ENCODE peak calls at places on chromosomes 4 and X, in five cellular contexts. X is HepG2, A is IMR-90, B is SK-N-SH, G is K562. S is an unnamed sample.

GRCh38 chrX:46125139-46125538 is 420.1 kb downstream of the ZNF674 start:
- DNase-seq in X (no peak), A (no peak), B (no peak), G (no peak), S (no peak)

GRCh38 chr4:84966382-84967291 is at the start of gene WDFY3:
- DNase-seq in A (peak), B (peak), G (peak), X (peak), S (no peak)

GRCh38 chr4:140995058-140995457 is 138.2 kb downstream of the RNF150 start:
- DNase-seq in X (no peak), B (no peak), G (no peak), A (no peak), S (no peak)

GRCh38 chr4:113064244-113064643 is 14.8 kb downstream of the ANK2 start:
- DNase-seq in G (no peak), A (no peak), B (no peak), X (peak), S (no peak)

GRCh38 chr4:93897559-93897958 is 69.0 kb downstream of the ATOH1 start:
- DNase-seq in B (peak), G (peak), X (peak), A (no peak), S (no peak)

GRCh38 chrX:45716747-45717146 is 516.1 kb upstream of the DIPK2B start:
- DNase-seq in G (no peak), A (no peak), B (no peak), X (no peak), S (no peak)

GRCh38 chr4:88613417-88613875 is 21.2 kb downstream of the HERC3 start:
- DNase-seq in X (no peak), G (no peak), A (no peak), B (no peak), S (no peak)

GRCh38 chrX:147912093-147912801 is 528 bp downstream of the FMR1 start:
- DNase-seq in A (peak), G (peak), X (no peak), B (peak), S (no peak)

GRCh38 chr4:185019451-185020292 is 1.4 kb downstream of the HELT start:
- DNase-seq in A (no peak), G (no peak), X (no peak), B (peak), S (no peak)

GRCh38 chr4:137213372-137214173 is 318.7 kb downstream of the PCDH18 start:
- DNase-seq in B (no peak), X (no peak), A (peak), G (no peak), S (no peak)

GRCh38 chr4:140688711-140689598 is 67.2 kb downstream of the TBC1D9 start:
- DNase-seq in B (peak), G (no peak), A (peak), X (no peak), S (no peak)

GRCh38 chr4:105972946-105973621 is 77.8 kb downstream of the NPNT start:
- DNase-seq in X (no peak), G (no peak), B (no peak), A (no peak), S (no peak)

GRCh38 chr4:162499478-162499877 is 335.7 kb upstream of the FSTL5 start:
- DNase-seq in X (no peak), B (peak), A (no peak), G (no peak), S (no peak)

GRCh38 chr4:114263233-114263632 is 283.8 kb upstream of the ARSJ start:
- DNase-seq in B (no peak), X (no peak), A (peak), G (no peak), S (no peak)

GRCh38 chr4:60721680-60722079 is 478.4 kb upstream of the ADGRL3 start:
- DNase-seq in A (no peak), B (no peak), X (no peak), G (no peak), S (no peak)

GRCh38 chr4:153295131-153295755 is 49.2 kb upstream of the MND1 start:
- DNase-seq in B (no peak), X (no peak), A (no peak), G (peak), S (no peak)

GRCh38 chr4:138307319-138307718 is 65.2 kb upstream of the SLC7A11 start:
- DNase-seq in X (no peak), G (peak), A (no peak), B (no peak), S (no peak)

GRCh38 chr4:78551420-78552351 is at the start of gene ANXA3:
- DNase-seq in G (peak), B (peak), X (no peak), A (no peak), S (no peak)

GRCh38 chr4:7857238-7857701 is 82.4 kb downstream of the AFAP1 start:
- DNase-seq in A (peak), G (no peak), B (no peak), X (no peak), S (no peak)

GRCh38 chrX:103503163-103503852 is 16.0 kb downstream of the RAB40A start:
- DNase-seq in B (peak), X (no peak), A (peak), G (no peak), S (no peak)

GRCh38 chr4:99986792-99987191 is 36.7 kb upstream of the H2AZ1 start:
- DNase-seq in X (no peak), G (no peak), A (no peak), B (no peak), S (peak)

GRCh38 chr4:73341454-73341853 is 62.6 kb upstream of the ALB start:
- DNase-seq in B (peak), A (peak), X (peak), G (peak), S (peak)

GRCh38 chrX:24426340-24426913 is 38.7 kb upstream of the PDK3 start:
- DNase-seq in X (peak), G (peak), A (peak), B (peak), S (no peak)

GRCh38 chr4:150231108-150231770 is 153.0 kb downstream of the DCLK2 start:
- DNase-seq in A (peak), X (no peak), B (no peak), G (no peak), S (no peak)

GRCh38 chrX:78800694-78801093 is 53.2 kb downstream of the LPAR4 start:
- DNase-seq in X (no peak), B (no peak), A (no peak), G (no peak), S (no peak)

GRCh38 chrX:137234651-137235402 is 201.0 kb upstream of the GPR101 start:
- DNase-seq in X (no peak), G (no peak), B (no peak), A (no peak), S (no peak)

DNA sequence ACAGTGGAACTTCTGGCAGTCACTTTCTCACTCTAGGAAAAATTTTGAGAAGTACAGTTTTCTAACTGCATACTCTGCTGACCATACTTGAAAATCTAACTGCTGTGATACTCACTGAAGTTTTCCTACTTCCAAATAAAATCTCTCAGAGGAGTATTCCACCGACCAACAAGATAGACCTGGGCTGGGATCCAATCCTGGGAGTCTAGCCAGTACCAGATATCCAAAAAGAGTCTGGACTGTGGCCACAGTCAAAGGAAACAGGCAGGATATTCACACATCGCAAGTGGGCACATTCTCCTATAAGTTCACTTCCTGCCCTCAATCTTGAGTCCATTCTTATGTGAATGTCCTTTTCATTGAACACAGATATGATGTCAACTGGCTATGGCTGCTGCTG is 1138.7 kb upstream of the PCDH7 start:
- DNase-seq in G (no peak), B (no peak), X (no peak), A (peak), S (no peak)
- TF ChIP-seq MXI1 in G (no peak), B (no peak), X (no peak), A (no peak), S (no peak)

GRCh38 chr4:121656269-121656641 is 40.5 kb downstream of the ANXA5 start:
- DNase-seq in X (peak), B (peak), G (peak), A (peak), S (peak)
- TF ChIP-seq MXI1 in X (no peak), B (no peak), G (no peak), A (no peak), S (no peak)

DNA sequence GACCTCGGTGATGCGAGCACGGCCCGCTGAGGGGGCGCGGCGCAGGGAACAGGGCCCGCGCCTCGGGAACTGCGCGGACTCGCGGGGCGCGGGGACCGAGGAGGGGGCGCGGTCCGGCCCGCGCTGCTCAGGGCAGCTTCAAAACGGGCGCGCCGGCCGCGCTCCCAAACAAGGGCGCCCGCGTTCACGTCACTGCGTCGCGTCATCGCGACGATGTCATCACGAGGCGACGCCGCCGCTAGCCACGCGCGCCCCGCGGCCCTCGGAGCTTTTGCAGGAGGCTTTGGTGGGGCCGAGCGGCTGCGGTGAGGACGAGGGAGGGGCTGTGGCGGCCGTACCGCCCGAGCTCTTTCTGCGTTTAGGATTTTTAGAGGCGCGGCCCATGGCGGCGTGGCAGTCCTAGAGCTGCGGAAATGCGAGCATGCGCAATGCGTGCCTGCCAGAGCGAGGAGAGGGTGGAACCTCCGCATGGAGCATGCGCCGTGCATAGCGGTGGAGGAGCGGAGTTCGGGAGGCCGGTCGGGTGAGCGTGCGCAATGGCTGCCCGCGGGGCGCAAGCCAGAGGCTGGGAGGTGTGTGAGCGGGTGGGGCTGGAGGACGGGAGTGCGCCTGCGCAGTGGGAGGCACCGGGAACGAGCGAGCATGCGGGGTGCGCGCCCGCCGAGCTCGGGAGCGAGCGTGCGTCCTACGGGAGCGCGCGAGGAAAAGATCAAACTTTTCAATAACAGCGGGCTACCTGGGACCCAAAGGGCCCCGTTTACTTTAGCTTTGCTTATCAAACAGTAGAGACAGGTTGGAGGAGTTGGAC is at the start of gene PPP2R3B:
- DNase-seq in B (peak), X (peak), A (peak), G (peak), S (peak)
- TF ChIP-seq MXI1 in B (peak), X (peak), A (peak), G (peak), S (peak)

GRCh38 chr4:145176641-145177432 is 3.6 kb downstream of the OTUD4 start:
- DNase-seq in A (peak), G (no peak), B (no peak), X (no peak), S (no peak)

GRCh38 chr4:145177511-145177905 is 2.9 kb downstream of the OTUD4 start:
- DNase-seq in B (no peak), A (peak), X (no peak), G (peak), S (no peak)

GRCh38 chr4:145178740-145179139 is 1.6 kb downstream of the OTUD4 start:
- DNase-seq in X (no peak), A (no peak), B (peak), G (peak), S (no peak)

GRCh38 chr4:145179201-145179860 is 1.1 kb downstream of the OTUD4 start:
- DNase-seq in A (peak), G (peak), B (peak), X (peak), S (peak)

DNA sequence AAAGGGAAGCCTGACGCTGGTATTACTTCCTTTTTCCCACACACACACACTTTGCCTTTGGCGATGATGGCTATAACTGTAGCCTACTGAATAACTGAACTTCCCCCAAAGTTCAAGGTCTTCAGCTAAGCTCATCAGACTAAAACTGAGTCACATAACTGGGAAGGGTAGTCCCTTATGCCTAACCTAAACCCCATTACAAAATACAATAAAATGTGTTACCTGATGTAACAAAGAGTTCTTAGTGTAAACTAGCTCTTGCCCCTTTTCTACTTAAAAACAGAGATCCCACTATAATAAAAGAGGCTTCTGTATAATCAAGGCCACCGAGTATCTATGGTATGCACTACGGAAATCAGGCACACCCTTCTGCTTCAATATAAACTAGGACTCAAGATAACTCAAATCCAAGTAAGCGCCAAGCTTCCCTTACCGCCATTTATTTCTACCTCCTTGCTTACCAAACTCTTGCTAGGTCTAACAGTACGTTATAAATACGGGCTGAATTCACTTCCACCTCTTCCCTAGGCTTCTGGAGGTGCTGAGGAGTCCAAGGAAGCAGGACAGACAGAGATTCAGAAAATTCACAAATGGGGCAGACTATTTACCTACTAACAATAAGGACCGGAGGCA is 2.4 kb downstream of the OTUD4 start:
- DNase-seq in B (no peak), G (peak), X (peak), A (peak), S (no peak)
- TF ChIP-seq MXI1 in B (no peak), G (no peak), X (no peak), A (no peak), S (no peak)

DNA sequence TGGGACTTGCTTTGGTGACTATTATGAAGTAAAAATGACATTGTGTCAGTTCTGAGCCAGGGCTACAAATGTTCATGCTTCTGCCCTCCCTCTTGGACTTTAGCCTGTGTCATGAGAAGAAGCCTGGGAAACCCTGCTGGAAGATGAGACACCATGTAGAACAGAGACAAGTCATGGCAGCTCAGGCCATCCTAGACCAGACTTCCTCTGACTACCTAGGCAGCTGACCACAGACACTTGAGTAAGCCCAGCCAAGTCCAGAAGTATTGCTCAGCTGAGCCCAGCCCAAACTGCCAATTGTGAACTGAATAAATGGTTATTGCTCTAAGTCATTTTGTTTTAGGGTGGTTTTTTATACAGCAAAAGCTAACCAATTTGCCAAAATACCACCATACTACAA is 467.6 kb upstream of the CNKSR2 start:
- DNase-seq in X (no peak), B (no peak), G (no peak), A (no peak), S (no peak)
- TF ChIP-seq MXI1 in X (no peak), B (no peak), G (no peak), A (no peak), S (no peak)

GRCh38 chr4:1451106-1451751 is 45.0 kb upstream of the NKX1-1 start:
- DNase-seq in X (no peak), B (peak), G (no peak), A (no peak), S (no peak)

GRCh38 chr4:1449833-1450741 is 43.8 kb upstream of the NKX1-1 start:
- DNase-seq in B (peak), G (no peak), A (no peak), X (no peak), S (no peak)

GRCh38 chr4:1452431-1453051 is 46.3 kb upstream of the NKX1-1 start:
- DNase-seq in X (no peak), G (no peak), B (no peak), A (no peak), S (no peak)

GRCh38 chr4:1453731-1454130 is 47.5 kb upstream of the NKX1-1 start:
- DNase-seq in G (no peak), A (no peak), B (no peak), X (no peak), S (no peak)

DNA sequence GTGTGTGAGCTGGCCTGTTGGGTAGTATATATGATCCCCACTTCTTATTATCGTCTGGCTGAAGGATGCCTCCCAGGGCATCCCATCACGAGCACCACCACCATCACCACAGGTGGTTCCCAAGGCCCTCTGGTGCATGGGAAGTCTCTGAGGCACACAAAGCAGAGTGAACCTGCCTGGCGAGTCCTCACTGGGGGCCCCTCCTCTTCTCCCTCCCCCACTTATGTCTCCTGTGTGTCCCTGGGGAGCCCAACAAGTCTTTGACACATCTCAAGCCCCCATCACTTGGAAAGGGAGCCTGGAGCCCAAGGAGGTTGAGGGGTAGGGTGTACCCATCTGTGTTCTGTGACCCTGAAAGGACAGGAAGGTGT is 45.5 kb upstream of the NKX1-1 start:
- DNase-seq in X (no peak), B (peak), G (no peak), A (no peak), S (no peak)
- TF ChIP-seq MXI1 in X (no peak), B (no peak), G (no peak), A (no peak), S (no peak)